ENCODE peak calls at places on chromosomes 12 and 14, in five cellular contexts. N is neural progenitor cell, K is GM23338, Z is caudate nucleus, J is mesenchymal stem cell. I is an unnamed sample.

GRCh38 chr12:31600764-31601163 is 9.8 kb upstream of the DENND5B start:
- DNase-seq in K (no peak), J (no peak), Z (no peak), N (no peak), I (no peak)

GRCh38 chr12:103278329-103278728 is 217.4 kb downstream of the C12orf42 start:
- DNase-seq in J (no peak), Z (no peak), N (no peak), K (no peak), I (no peak)

GRCh38 chr12:27334052-27334720 is 1.6 kb downstream of the BMAL2 start:
- DNase-seq in Z (no peak), N (no peak), K (no peak), J (no peak), I (no peak)

GRCh38 chr12:6226002-6226700 is 26.0 kb downstream of the CD9 start:
- DNase-seq in Z (peak), J (no peak), K (no peak), N (no peak), I (peak)

GRCh38 chr12:41962171-41962572 is 182.5 kb downstream of the GXYLT1 start:
- DNase-seq in K (no peak), N (no peak), Z (peak), J (no peak), I (peak)

GRCh38 chr12:121033625-121034349 is 5.3 kb downstream of the OASL start:
- DNase-seq in J (peak), K (no peak), Z (no peak), N (no peak), I (no peak)

GRCh38 chr14:55585854-55586253 is 5.8 kb downstream of the KTN1 start:
- DNase-seq in K (no peak), J (peak), N (no peak), Z (no peak), I (no peak)

GRCh38 chr12:9702239-9702638 is 30.7 kb downstream of the CLECL1 start:
- DNase-seq in N (no peak), J (no peak), K (no peak), Z (no peak), I (no peak)

GRCh38 chr12:104340917-104341611 is 37.5 kb downstream of the EID3 start:
- DNase-seq in K (no peak), J (no peak), Z (peak), N (no peak), I (no peak)

GRCh38 chr14:24032727-24033418 is 18.9 kb upstream of the CARMIL3 start:
- DNase-seq in Z (no peak), J (peak), K (no peak), N (no peak), I (no peak)

GRCh38 chr14:46034305-46034704 is 617.3 kb downstream of the RPL10L start:
- DNase-seq in K (peak), Z (no peak), N (peak), J (no peak), I (no peak)

GRCh38 chr12:98296462-98297079 is 218.8 kb upstream of the TMPO start:
- DNase-seq in Z (no peak), K (peak), J (no peak), N (peak), I (no peak)

GRCh38 chr14:95522556-95522955 is 6.1 kb upstream of the SYNE3 start:
- DNase-seq in N (no peak), Z (no peak), K (no peak), J (no peak), I (no peak)

GRCh38 chr14:75221797-75222196 is 45.4 kb upstream of the TMED10 start:
- DNase-seq in N (no peak), Z (no peak), J (no peak), K (no peak), I (no peak)

GRCh38 chr14:21997300-21997699 is 323.7 kb upstream of the OR4E1 start:
- DNase-seq in J (peak), N (peak), K (peak), Z (no peak), I (no peak)

GRCh38 chr12:71610036-71610795 is 53.4 kb downstream of the ZFC3H1 start:
- DNase-seq in K (no peak), Z (no peak), N (no peak), J (no peak), I (no peak)

GRCh38 chr12:19223018-19223417 is 93.5 kb downstream of the PLEKHA5 start:
- DNase-seq in N (no peak), K (peak), J (no peak), Z (no peak), I (no peak)

GRCh38 chr14:52146504-52146903 is 77.6 kb upstream of the NID2 start:
- DNase-seq in N (no peak), K (no peak), Z (no peak), J (no peak), I (no peak)

GRCh38 chr14:100875126-100875525 is 28.4 kb downstream of the RTL1 start:
- DNase-seq in K (no peak), Z (no peak), N (no peak), J (no peak), I (peak)

GRCh38 chr14:20460458-20461229 is 590 bp downstream of the PIP4P1 start:
- DNase-seq in J (no peak), Z (no peak), N (no peak), K (peak), I (peak)

GRCh38 chr12:54033106-54033979 is 493 bp downstream of the HOXC5 start:
- DNase-seq in Z (no peak), N (peak), J (peak), K (peak), I (peak)

GRCh38 chr12:89153341-89153740 is 199.0 kb downstream of the DUSP6 start:
- DNase-seq in Z (no peak), N (no peak), J (no peak), K (no peak), I (no peak)

GRCh38 chr12:89156324-89156723 is 196.0 kb downstream of the DUSP6 start:
- DNase-seq in J (no peak), Z (no peak), K (no peak), N (no peak), I (no peak)

GRCh38 chr12:89157413-89157812 is 194.9 kb downstream of the DUSP6 start:
- DNase-seq in Z (no peak), J (no peak), K (no peak), N (no peak), I (no peak)

GRCh38 chr12:89156862-89157262 is 195.4 kb downstream of the DUSP6 start:
- DNase-seq in N (no peak), J (no peak), K (no peak), Z (no peak), I (no peak)

GRCh38 chr12:89154743-89155530 is 197.4 kb downstream of the DUSP6 start:
- DNase-seq in K (no peak), J (no peak), Z (no peak), N (no peak), I (no peak)
- H3K27ac ChIP-seq in K (no peak), J (no peak), Z (no peak), N (no peak), I (no peak)

GRCh38 chr12:101607894-101608293 is 13.1 kb downstream of the MYBPC1 start:
- DNase-seq in K (no peak), N (no peak), Z (no peak), J (no peak), I (no peak)
- H3K27ac ChIP-seq in K (no peak), N (no peak), Z (no peak), J (no peak), I (no peak)

DNA sequence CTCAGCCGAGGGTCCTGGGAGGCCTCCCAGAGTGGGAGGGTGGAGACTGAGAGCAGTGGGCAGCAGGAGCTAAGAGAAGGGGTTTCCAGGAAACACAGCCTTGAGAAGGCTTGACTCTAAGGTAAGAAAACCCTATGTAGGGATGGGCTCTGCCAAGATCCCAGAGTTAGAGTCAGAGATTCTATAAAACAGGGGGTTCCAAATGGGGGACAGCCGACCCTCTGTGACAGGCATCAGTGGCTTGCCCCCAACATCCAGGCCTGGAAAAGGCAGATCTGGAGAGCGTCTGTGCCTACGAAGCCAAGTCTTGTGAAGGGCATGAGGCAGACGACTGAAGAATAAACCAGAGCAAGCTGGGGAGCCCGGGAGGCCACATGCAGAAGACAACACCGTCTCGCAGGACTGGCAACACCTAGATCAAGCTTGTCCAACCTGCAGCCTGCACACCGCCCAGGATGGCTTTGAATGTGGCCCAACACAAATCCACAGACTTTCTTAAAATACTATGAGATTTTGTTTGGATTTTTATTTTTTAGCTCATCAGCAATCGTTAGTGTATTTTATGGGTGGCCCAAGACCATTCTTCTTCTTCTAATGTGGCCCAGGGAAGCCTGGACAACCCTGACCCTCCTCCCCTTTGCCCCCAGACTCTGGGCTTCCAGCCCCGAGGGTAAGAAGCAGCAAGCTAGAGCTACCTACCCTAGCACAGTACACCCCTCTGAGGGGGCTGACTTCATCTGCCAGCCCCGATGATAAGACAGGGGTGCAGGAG is 42.1 kb downstream of the PRMT8 start:
- DNase-seq in K (no peak), Z (no peak), J (no peak), N (no peak), I (no peak)
- H3K27ac ChIP-seq in K (no peak), Z (peak), J (no peak), N (no peak), I (no peak)

GRCh38 chr12:109923038-109923437 is 23.0 kb downstream of the TCHP start:
- DNase-seq in N (no peak), Z (no peak), J (no peak), K (no peak), I (no peak)
- H3K27ac ChIP-seq in N (no peak), Z (no peak), J (no peak), K (no peak), I (no peak)

DNA sequence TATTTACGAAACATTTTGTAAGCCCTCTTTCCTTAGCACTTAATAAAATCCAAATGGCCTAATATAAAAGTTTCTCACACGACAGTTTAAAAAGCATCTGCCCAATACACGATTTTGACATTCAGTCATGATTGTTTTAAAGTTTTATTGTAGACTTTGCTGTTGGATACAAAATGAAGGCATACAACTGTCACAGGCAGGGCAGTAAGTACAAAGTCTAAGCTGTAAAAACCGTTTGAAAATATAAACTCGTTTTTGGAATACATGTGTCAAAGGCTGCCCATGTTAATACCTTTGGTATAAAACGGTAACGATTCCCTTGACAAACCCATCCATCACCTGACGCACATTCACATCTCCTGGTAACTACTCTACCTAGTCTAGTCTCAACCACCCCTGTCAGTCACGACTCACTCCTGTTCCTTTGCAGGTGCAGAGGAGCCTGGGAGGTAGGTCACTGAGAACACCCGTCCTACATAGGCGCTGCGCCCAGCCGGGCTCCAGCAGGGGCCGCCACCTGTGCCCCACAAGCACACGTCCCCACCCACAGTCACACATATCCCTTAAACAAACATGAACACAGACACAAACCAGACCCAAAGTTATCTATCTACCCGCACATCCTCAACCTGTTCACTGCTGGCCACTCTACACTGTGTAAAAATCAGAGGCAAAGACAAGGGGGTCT is 27.1 kb downstream of the KCTD10 start:
- DNase-seq in N (no peak), J (no peak), K (peak), Z (no peak), I (no peak)
- H3K27ac ChIP-seq in N (no peak), J (no peak), K (peak), Z (no peak), I (no peak)

GRCh38 chr12:46435625-46436024 is 63.1 kb upstream of the SLC38A2 start:
- DNase-seq in J (no peak), Z (no peak), K (no peak), N (no peak), I (no peak)
- H3K27ac ChIP-seq in J (no peak), Z (no peak), K (no peak), N (no peak), I (no peak)

GRCh38 chr14:88823968-88824313 is 510 bp upstream of the TTC8 start:
- DNase-seq in K (no peak), Z (no peak), N (no peak), J (no peak), I (no peak)
- H3K27ac ChIP-seq in K (no peak), Z (peak), N (no peak), J (no peak), I (peak)

DNA sequence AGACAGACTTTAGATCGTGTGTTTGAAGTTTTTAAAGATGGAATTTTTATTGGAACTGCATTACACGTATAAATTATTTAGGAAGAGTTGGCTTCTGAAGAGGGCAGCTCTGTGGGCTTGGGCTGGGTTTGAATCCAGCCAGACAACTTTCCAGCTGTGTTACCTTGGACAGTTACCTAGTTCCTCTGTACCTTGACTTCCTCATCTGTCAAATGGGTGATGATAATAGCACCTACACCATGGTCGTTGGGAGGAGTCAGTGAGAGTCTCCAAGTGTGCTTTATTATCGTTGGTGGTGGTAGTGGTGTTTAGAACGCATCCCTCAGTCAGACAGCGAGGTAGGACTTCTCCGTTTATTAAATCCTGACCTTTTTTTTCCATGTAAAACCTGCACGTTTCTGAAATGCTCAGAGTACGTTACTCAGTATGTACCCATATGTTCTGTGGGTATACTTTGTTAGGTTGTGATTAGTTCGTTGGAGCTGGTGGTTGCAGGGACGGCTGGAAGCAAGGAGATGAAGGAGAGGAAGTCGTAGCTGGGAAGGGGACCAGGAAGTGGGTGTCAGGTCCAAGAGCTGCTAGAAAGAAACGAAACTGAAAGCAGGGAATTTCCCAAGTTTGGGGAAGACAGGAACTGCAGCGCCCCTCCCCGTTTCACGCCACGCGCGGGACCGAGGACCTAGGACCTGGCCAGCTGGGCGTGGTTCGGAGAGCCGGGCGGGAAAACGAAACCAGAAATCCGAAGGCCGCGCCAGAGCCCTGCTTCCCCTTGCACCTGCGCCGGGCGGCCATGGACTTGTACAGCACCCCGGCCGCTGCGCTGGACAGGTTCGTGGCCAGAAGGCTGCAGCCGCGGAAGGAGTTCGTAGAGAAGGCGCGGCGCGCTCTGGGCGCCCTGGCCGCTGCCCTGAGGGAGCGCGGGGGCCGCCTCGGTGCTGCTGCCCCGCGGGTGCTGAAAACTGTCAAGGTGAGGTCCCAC is at the start of gene OAS3:
- DNase-seq in K (peak), N (peak), J (peak), Z (peak), I (peak)
- H3K27ac ChIP-seq in K (no peak), N (no peak), J (no peak), Z (peak), I (peak)

DNA sequence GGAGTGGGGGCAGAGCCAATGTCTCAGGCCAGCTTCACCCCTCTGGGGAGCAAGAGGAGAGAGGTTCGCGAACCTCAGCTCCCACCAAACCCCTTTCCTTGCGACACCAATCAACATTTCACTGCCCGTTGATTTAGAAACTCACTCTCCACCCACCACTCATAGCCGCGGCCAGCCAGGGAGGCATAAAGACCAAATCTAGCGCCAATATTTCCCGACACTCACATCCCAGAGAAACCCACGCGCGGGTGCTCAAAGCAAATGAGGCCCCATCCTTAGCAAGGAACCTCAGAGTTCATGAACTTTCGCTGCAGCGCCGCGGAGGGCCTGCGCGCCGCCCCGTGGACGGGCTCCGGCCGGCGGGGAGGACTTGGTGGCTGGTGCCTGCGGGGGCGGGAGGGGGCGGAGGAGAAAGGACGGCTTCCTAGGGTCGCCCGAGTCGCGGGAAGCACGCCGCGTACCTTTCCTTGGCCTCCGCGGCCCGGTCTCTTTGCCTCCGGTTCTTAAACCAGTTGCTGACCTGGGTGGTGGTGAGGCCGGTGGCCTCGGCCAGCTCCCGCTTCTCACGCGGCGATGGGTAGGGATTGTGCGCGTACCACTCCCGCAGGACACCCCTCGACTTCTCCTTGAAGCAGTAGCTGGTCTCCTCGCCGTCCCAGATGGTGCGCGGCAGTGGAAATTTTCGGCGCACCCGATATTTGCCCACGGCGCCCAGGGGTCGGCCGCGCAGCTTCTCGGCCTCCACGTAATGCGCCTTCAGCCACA is 926 bp downstream of the SIX1 start:
- DNase-seq in K (peak), J (no peak), N (peak), Z (no peak), I (no peak)
- H3K27ac ChIP-seq in K (no peak), J (peak), N (no peak), Z (no peak), I (no peak)